ENCODE peak calls at places on chromosomes 11 and 22, in seven cellular contexts. A, M, I, X, C, H and T are unnamed samples.

GRCh38 chr11:134372536-134372935 is 39.5 kb downstream of the B3GAT1 start:
- DNase-seq in A (no peak), M (no peak), I (no peak), X (no peak), C (no peak), H (no peak), T (no peak)

GRCh38 chr11:85263328-85263727 is 363.8 kb downstream of the DLG2 start:
- DNase-seq in A (no peak), M (no peak), I (no peak), X (no peak), C (no peak), H (no peak), T (no peak)

GRCh38 chr11:69387409-69387885 is 93.5 kb downstream of the MYEOV start:
- DNase-seq in A (no peak), M (no peak), I (no peak), X (no peak), C (no peak), H (no peak), T (no peak)

GRCh38 chr11:129373489-129373953 is 2.1 kb upstream of the BARX2 start:
- DNase-seq in A (no peak), M (no peak), I (no peak), X (peak), C (no peak), H (no peak), T (no peak)

GRCh38 chr11:76598426-76598839 is 72.1 kb downstream of the LRRC32 start:
- DNase-seq in A (no peak), M (no peak), I (no peak), X (peak), C (no peak), H (no peak), T (peak)

GRCh38 chr11:75839851-75840250 is 24.8 kb downstream of the UVRAG start:
- DNase-seq in A (no peak), M (no peak), I (no peak), X (no peak), C (no peak), H (no peak), T (no peak)

GRCh38 chr11:86755196-86755595 is 45.1 kb upstream of the PRSS23 start:
- DNase-seq in A (no peak), M (no peak), I (no peak), X (no peak), C (no peak), H (no peak), T (no peak)

GRCh38 chr11:69638941-69639681 is 1.8 kb upstream of the CCND1 start:
- DNase-seq in A (peak), M (peak), I (peak), X (peak), C (no peak), H (no peak), T (peak)

GRCh38 chr11:119518746-119519382 is 95.9 kb upstream of the THY1 start:
- DNase-seq in A (no peak), M (peak), I (no peak), X (peak), C (no peak), H (no peak), T (peak)

GRCh38 chr11:121105063-121105480 is 4.0 kb downstream of the TECTA start:
- DNase-seq in A (no peak), M (no peak), I (no peak), X (no peak), C (no peak), H (no peak), T (no peak)

GRCh38 chr11:86103808-86104207 is 34.9 kb upstream of the PICALM start:
- DNase-seq in A (no peak), M (no peak), I (no peak), X (no peak), C (no peak), H (no peak), T (no peak)

GRCh38 chr11:32081129-32081641 is 9.7 kb upstream of the RCN1 start:
- DNase-seq in A (no peak), M (peak), I (no peak), X (peak), C (no peak), H (no peak), T (no peak)

GRCh38 chr11:110712643-110713468 is 619 bp upstream of the ARHGAP20 start:
- DNase-seq in A (peak), M (no peak), I (no peak), X (no peak), C (no peak), H (no peak), T (no peak)

GRCh38 chr11:78164471-78164870 is 24.0 kb downstream of the KCTD21 start:
- DNase-seq in A (no peak), M (no peak), I (no peak), X (no peak), C (no peak), H (no peak), T (no peak)

GRCh38 chr11:116849491-116849890 is 12.1 kb upstream of the APOA1 start:
- DNase-seq in A (no peak), M (no peak), I (no peak), X (no peak), C (no peak), H (no peak), T (no peak)

GRCh38 chr11:61875698-61876097 is 15.6 kb downstream of the FADS3 start:
- DNase-seq in A (no peak), M (no peak), I (no peak), X (no peak), C (no peak), H (no peak), T (no peak)

GRCh38 chr11:88377151-88377550 is 39.6 kb upstream of the CTSC start:
- DNase-seq in A (no peak), M (no peak), I (no peak), X (no peak), C (no peak), H (no peak), T (no peak)

GRCh38 chr22:20591660-20592310 is 84.4 kb downstream of the MED15 start:
- DNase-seq in A (no peak), M (no peak), I (peak), X (peak), C (no peak), H (no peak), T (peak)

GRCh38 chr11:120547871-120548681 is 36.5 kb downstream of the GRIK4 start:
- DNase-seq in A (peak), M (peak), I (peak), X (peak), C (no peak), H (no peak), T (no peak)

GRCh38 chr11:4195909-4196308 is 101.3 kb downstream of the RRM1 start:
- DNase-seq in A (no peak), M (no peak), I (no peak), X (no peak), C (no peak), H (no peak), T (no peak)

GRCh38 chr11:46845440-46845739 is 690 bp downstream of the CKAP5 start:
- DNase-seq in A (no peak), M (no peak), I (peak), X (no peak), C (no peak), H (no peak), T (no peak)

GRCh38 chr11:48063424-48063978 is 83.1 kb downstream of the PTPRJ start:
- DNase-seq in A (no peak), M (no peak), I (no peak), X (peak), C (no peak), H (no peak), T (no peak)

GRCh38 chr11:34449013-34449412 is 10.3 kb downstream of the CAT start:
- DNase-seq in A (no peak), M (no peak), I (no peak), X (peak), C (no peak), H (no peak), T (no peak)

GRCh38 chr22:41395531-41396240 is 13.9 kb downstream of the TEF start:
- DNase-seq in A (no peak), M (no peak), I (no peak), X (no peak), C (no peak), H (no peak), T (no peak)

GRCh38 chr11:44774131-44774530 is 47.4 kb downstream of the TSPAN18 start:
- DNase-seq in A (no peak), M (no peak), I (no peak), X (no peak), C (no peak), H (no peak), T (peak)

GRCh38 chr11:111176603-111177002 is 68.9 kb upstream of the POU2AF2 start:
- DNase-seq in A (no peak), M (no peak), I (no peak), X (no peak), C (no peak), H (no peak), T (no peak)